ENCODE peak calls at places on chromosomes 4 and X, in five cellular contexts. D is NCI-H345; S is NCI-H510A treated with DMSO at 0.1 percent for 48 hours; K is stimulated activated CD4-positive, alpha-beta T cell treated with anti-CD3 and anti-CD28 coated beads, Interleukin-2, amount 100 ng/mL, for 48 hours; Q is H9. N is an unnamed sample.

GRCh38 chrX:2463973-2464676 is 36.7 kb downstream of the DHRSX start:
- DNase-seq in D (no peak), S (no peak), K (no peak), Q (peak; percentile 62), N (no peak)

GRCh38 chrX:40100141-40100536 is 2.4 kb upstream of the BCOR start:
- DNase-seq in D (peak; percentile 22), S (no peak), K (no peak), Q (no peak), N (no peak)

GRCh38 chr4:186932631-186933150 is 209.0 kb upstream of the FAT1 start:
- DNase-seq in D (no peak), S (peak; percentile 63), K (no peak), Q (no peak), N (no peak)

GRCh38 chrX:103254171-103254824 is 657 bp downstream of the TCEAL8 start:
- DNase-seq in D (peak; percentile 54), S (peak; percentile 88), K (peak; percentile 19), Q (peak; percentile 98), N (peak; percentile 52)

GRCh38 chrX:49273181-49273727 is 3.7 kb downstream of the PPP1R3F start:
- DNase-seq in D (no peak), S (no peak), K (no peak), Q (no peak), N (no peak)

GRCh38 chrX:10160221-10160620 is 3.4 kb downstream of the CLCN4 start:
- DNase-seq in D (no peak), S (no peak), K (no peak), Q (no peak), N (no peak)

GRCh38 chrX:15948318-15948660 is 93.7 kb upstream of the AP1S2 start:
- DNase-seq in D (no peak), S (no peak), K (no peak), Q (no peak), N (no peak)

GRCh38 chr4:118867311-118868067 is 21.2 kb upstream of the SYNPO2 start:
- DNase-seq in D (no peak), S (no peak), K (no peak), Q (no peak), N (no peak)

GRCh38 chr4:167114416-167114971 is 119.8 kb downstream of the SPOCK3 start:
- DNase-seq in D (no peak), S (no peak), K (no peak), Q (no peak), N (no peak)

GRCh38 chr4:180060159-180060889 is 2182.9 kb upstream of the TENM3 start:
- DNase-seq in D (no peak), S (peak; percentile 20), K (no peak), Q (no peak), N (no peak)

GRCh38 chr4:42865572-42866189 is 26.8 kb upstream of the GRXCR1 start:
- DNase-seq in D (peak; percentile 60), S (peak; percentile 55), K (peak; percentile 49), Q (peak; percentile 56), N (peak; percentile 35)

GRCh38 chr4:88599298-88599697 is 7.0 kb downstream of the HERC3 start:
- DNase-seq in D (no peak), S (no peak), K (no peak), Q (no peak), N (no peak)

GRCh38 chr4:88159137-88159725 is 792 bp upstream of the ABCG2 start:
- DNase-seq in D (peak; percentile 13), S (no peak), K (no peak), Q (peak; percentile 84), N (no peak)

GRCh38 chr4:121256346-121256745 is 92.2 kb upstream of the TNIP3 start:
- DNase-seq in D (no peak), S (no peak), K (peak; percentile 18), Q (no peak), N (no peak)

GRCh38 chr4:166144607-166145006 is 271.6 kb downstream of the TLL1 start:
- DNase-seq in D (no peak), S (no peak), K (no peak), Q (no peak), N (no peak)

GRCh38 chr4:8591626-8592365 is 769 bp upstream of the CPZ start:
- DNase-seq in D (no peak), S (no peak), K (no peak), Q (no peak), N (no peak)

GRCh38 chr4:15690020-15690809 is 8.6 kb downstream of the FAM200B start:
- DNase-seq in D (no peak), S (no peak), K (no peak), Q (no peak), N (no peak)

GRCh38 chr4:186628058-186628711 is 72.8 kb upstream of the MTNR1A start:
- DNase-seq in D (no peak), S (no peak), K (no peak), Q (no peak), N (no peak)